ENCODE peak calls at places on chromosomes 13 and 19, in nine cellular contexts. K is stomach; J is HL-60; M is GM23338; L is upper lobe of right lung; Z is tibial artery; X is mesendoderm; B is naive thymus-derived CD4-positive, alpha-beta T cell; R is foreskin keratinocyte. I is an unnamed sample. For H3K27me3, the result is how much of the 10 kb centered on the place peaks cover.

GRCh38 chr13:57633950-57634828 is 2.6 kb downstream of the PCDH17 start:
- DNase-seq in B (no peak), X (peak), L (peak), K (no peak), M (peak), J (no peak), R (no peak), Z (peak), I (peak)

GRCh38 chr13:30186644-30187431 is 120.5 kb downstream of the KATNAL1 start:
- DNase-seq in K (no peak), B (no peak), J (no peak), M (peak), R (no peak), L (no peak), Z (no peak), X (peak), I (peak)

GRCh38 chr13:96091164-96091931 is 1.4 kb downstream of the HS6ST3 start:
- DNase-seq in M (peak), K (peak), B (no peak), R (no peak), X (peak), Z (peak), J (no peak), L (peak), I (peak)

GRCh38 chr19:39080431-39080830 is 3.7 kb upstream of the ACP7 start:
- DNase-seq in X (no peak), R (no peak), J (no peak), Z (no peak), L (no peak), K (no peak), B (no peak), M (no peak), I (no peak)

GRCh38 chr19:18477974-18478373 is 40.0 kb upstream of the ISYNA1 start:
- DNase-seq in J (no peak), R (no peak), B (no peak), X (no peak), K (no peak), L (no peak), M (no peak), Z (no peak), I (no peak)

GRCh38 chr13:75495938-75496337 is 14.0 kb upstream of the TBC1D4 start:
- DNase-seq in B (no peak), K (no peak), J (no peak), M (no peak), X (no peak), L (no peak), R (no peak), Z (no peak), I (no peak)

GRCh38 chr19:40702337-40703012 is 12.0 kb upstream of the NUMBL start:
- DNase-seq in B (no peak), K (peak), X (peak), J (no peak), L (no peak), Z (no peak), R (no peak), M (peak), I (peak)

GRCh38 chr13:112194579-112194978 is 127.6 kb downstream of the SOX1 start:
- DNase-seq in Z (no peak), X (no peak), R (no peak), L (no peak), B (no peak), K (no peak), J (no peak), M (no peak), I (no peak)

GRCh38 chr19:46704379-46705076 is 12.4 kb downstream of the PRKD2 start:
- DNase-seq in R (no peak), X (peak), L (peak), J (peak), Z (peak), B (peak), M (peak), K (peak), I (peak)

GRCh38 chr13:25169951-25170553 is 2.0 kb downstream of the AMER2 start:
- DNase-seq in M (no peak), L (no peak), Z (no peak), R (no peak), J (no peak), B (no peak), X (peak), K (no peak), I (peak)

GRCh38 chr13:75402787-75403186 is 79.2 kb downstream of the TBC1D4 start:
- DNase-seq in K (no peak), M (no peak), J (no peak), Z (no peak), X (no peak), B (no peak), R (no peak), L (no peak), I (no peak)

GRCh38 chr19:41927810-41928192 is 448 bp downstream of the ERFL start:
- DNase-seq in B (no peak), M (peak), L (no peak), J (no peak), R (no peak), K (no peak), Z (no peak), X (no peak), I (peak)

GRCh38 chr19:16367269-16367683 is 42.6 kb downstream of the KLF2 start:
- DNase-seq in J (peak), M (no peak), R (no peak), L (no peak), K (no peak), Z (no peak), B (peak), X (no peak), I (no peak)

GRCh38 chr19:32438751-32439150 is 33.2 kb downstream of the DPY19L3 start:
- DNase-seq in L (no peak), K (no peak), Z (no peak), X (no peak), M (no peak), B (no peak), R (no peak), J (no peak), I (no peak)

GRCh38 chr13:44498969-44499368 is 77.2 kb downstream of the TSC22D1 start:
- DNase-seq in X (no peak), M (no peak), K (no peak), B (no peak), Z (no peak), J (no peak), L (no peak), R (no peak), I (no peak)

GRCh38 chr13:49219647-49220034 is 497 bp upstream of the MLNR start:
- DNase-seq in L (no peak), J (no peak), M (no peak), K (no peak), B (no peak), X (no peak), R (peak), Z (no peak), I (no peak)
- H3K27me3 ChIP-seq in L (under half), J (under half), M (half or more), K (under half), B (under half), X (half or more), R (half or more), Z (under half), I (half or more)

DNA sequence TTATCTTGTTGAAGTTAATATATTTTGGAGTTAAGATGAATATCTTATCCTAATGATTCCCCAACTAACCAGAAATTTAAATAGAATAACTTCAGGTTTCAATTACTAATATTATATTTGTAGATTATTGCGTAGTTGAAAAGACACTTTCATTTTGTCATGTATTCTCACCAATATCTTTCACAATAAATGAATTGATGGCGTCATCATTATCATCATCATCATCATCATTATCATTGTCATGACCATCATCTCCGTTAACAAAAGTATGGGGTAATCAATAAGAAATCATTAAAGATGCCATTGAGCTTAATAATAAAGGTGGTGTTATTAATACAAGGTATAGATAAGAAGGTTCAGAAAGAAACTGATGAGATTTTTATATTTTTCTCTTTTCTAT is 768.8 kb upstream of the SLC10A2 start:
- DNase-seq in X (no peak), B (no peak), R (no peak), M (no peak), K (no peak), J (no peak), Z (no peak), L (no peak), I (no peak)
- H3K27me3 ChIP-seq in X (under half), B (under half), R (under half), M (under half), K (under half), J (under half), Z (under half), L (under half), I (under half)

GRCh38 chr13:104024416-104025170 is 958.4 kb upstream of the SLC10A2 start:
- DNase-seq in L (no peak), M (no peak), B (no peak), R (no peak), J (no peak), X (no peak), Z (no peak), K (no peak), I (no peak)
- H3K27me3 ChIP-seq in L (under half), M (under half), B (under half), R (under half), J (under half), X (under half), Z (under half), K (under half), I (under half)

GRCh38 chr19:10421981-10422461 is 1.7 kb downstream of the PDE4A start:
- DNase-seq in J (no peak), K (no peak), X (no peak), L (no peak), M (no peak), B (no peak), R (no peak), Z (no peak), I (peak)
- H3K27me3 ChIP-seq in J (half or more), K (half or more), X (under half), L (half or more), M (half or more), B (under half), R (half or more), Z (under half), I (half or more)

GRCh38 chr13:45932172-45932571 is 80.6 kb upstream of the SIAH3 start:
- DNase-seq in B (no peak), R (no peak), L (no peak), Z (no peak), K (no peak), X (no peak), J (no peak), M (no peak), I (no peak)

GRCh38 chr13:45933203-45934014 is 81.9 kb upstream of the SIAH3 start:
- DNase-seq in L (no peak), R (no peak), B (no peak), J (peak), M (no peak), K (no peak), Z (no peak), X (no peak), I (no peak)

GRCh38 chr13:45932611-45933182 is 81.1 kb upstream of the SIAH3 start:
- DNase-seq in B (no peak), Z (no peak), K (no peak), R (no peak), L (no peak), M (no peak), X (no peak), J (peak), I (no peak)

GRCh38 chr13:45928843-45929242 is 77.3 kb upstream of the SIAH3 start:
- DNase-seq in J (no peak), B (no peak), M (no peak), K (no peak), R (no peak), X (no peak), Z (no peak), L (no peak), I (no peak)

GRCh38 chr13:45931211-45931610 is 79.7 kb upstream of the SIAH3 start:
- DNase-seq in X (no peak), M (no peak), B (no peak), Z (no peak), K (no peak), R (no peak), L (no peak), J (no peak), I (no peak)
- H3K27me3 ChIP-seq in X (under half), M (under half), B (under half), Z (under half), K (under half), R (under half), L (under half), J (under half), I (under half)

DNA sequence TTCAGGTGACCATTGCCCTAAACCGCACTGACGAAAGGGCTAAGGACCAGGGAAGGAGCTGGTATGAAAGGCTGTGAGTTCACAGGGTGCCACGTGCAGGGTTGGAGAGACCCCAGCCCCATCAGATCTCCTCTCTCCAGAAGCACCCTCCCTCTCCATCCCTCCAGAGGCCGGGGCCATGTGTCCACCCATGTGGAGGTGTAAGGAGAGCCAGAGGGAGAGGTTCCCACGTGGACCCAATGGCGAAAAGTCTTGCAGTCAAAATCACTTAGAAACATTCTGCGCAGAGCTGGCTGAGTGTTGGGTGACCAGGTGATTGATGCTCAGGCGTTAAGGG is 168.3 kb downstream of the COL4A1 start:
- DNase-seq in M (no peak), J (no peak), L (no peak), Z (no peak), K (no peak), X (no peak), B (no peak), R (no peak), I (no peak)
- H3K27me3 ChIP-seq in M (under half), J (under half), L (under half), Z (under half), K (under half), X (under half), B (under half), R (under half), I (under half)

GRCh38 chr19:3026768-3027167 is 2.3 kb downstream of the TLE2 start:
- DNase-seq in L (no peak), X (no peak), J (no peak), Z (no peak), B (no peak), K (no peak), M (no peak), R (no peak), I (no peak)
- H3K27me3 ChIP-seq in L (under half), X (under half), J (half or more), Z (under half), B (under half), K (under half), M (half or more), R (under half), I (under half)

GRCh38 chr19:49949735-49950589 is 11.0 kb downstream of the SIGLEC11 start:
- DNase-seq in R (no peak), K (no peak), Z (no peak), M (no peak), L (no peak), X (no peak), B (no peak), J (no peak), I (peak)
- H3K27me3 ChIP-seq in R (under half), K (under half), Z (under half), M (under half), L (under half), X (under half), B (under half), J (under half), I (under half)

I was measured in H7.